ENCODE peak calls at places on chromosomes 3 and 15, in four cellular contexts. E is mesenchymal stem cell, V is neuronal stem cell, K is H1. B is an unnamed sample.

GRCh38 chr15:91311986-91312385 is 211.9 kb downstream of the SV2B start:
- DNase-seq in K (no peak), E (no peak), V (no peak), B (no peak)

GRCh38 chr3:144189044-144189443 is 217.4 kb downstream of the DIPK2A start:
- DNase-seq in K (no peak), E (no peak), V (no peak), B (no peak)

GRCh38 chr3:144677118-144677517 is 705.5 kb downstream of the DIPK2A start:
- DNase-seq in K (no peak), E (no peak), V (no peak), B (no peak)

GRCh38 chr15:101641134-101641764 is 10.9 kb downstream of the TM2D3 start:
- DNase-seq in E (peak), K (no peak), V (peak), B (peak)

GRCh38 chr3:116579843-116580242 is 129.7 kb upstream of the TUSC7 start:
- DNase-seq in V (peak), K (no peak), E (peak), B (peak)

GRCh38 chr3:170622369-170623159 is 36.7 kb upstream of the SLC7A14 start:
- DNase-seq in V (no peak), E (peak), K (no peak), B (peak)

GRCh38 chr3:25573386-25574171 is 91.1 kb downstream of the TOP2B start:
- DNase-seq in K (no peak), V (no peak), E (peak), B (no peak)

GRCh38 chr3:2154596-2154995 is 55.9 kb downstream of the CNTN4 start:
- DNase-seq in K (no peak), V (no peak), E (peak), B (no peak)

GRCh38 chr15:67744331-67745058 is 80.8 kb upstream of the SKOR1 start:
- DNase-seq in E (peak), V (no peak), K (no peak), B (no peak)

GRCh38 chr3:121942116-121942786 is 48.0 kb downstream of the SLC15A2 start:
- DNase-seq in V (no peak), K (no peak), E (no peak), B (peak)

GRCh38 chr3:12618426-12618825 is 45.5 kb downstream of the RAF1 start:
- DNase-seq in V (no peak), K (no peak), E (no peak), B (peak)

GRCh38 chr3:8353364-8353763 is 148.3 kb upstream of the LMCD1 start:
- DNase-seq in E (no peak), K (no peak), V (no peak), B (no peak)

GRCh38 chr3:128163432-128163831 is 10.2 kb downstream of the EEFSEC start:
- DNase-seq in K (no peak), V (no peak), E (no peak), B (no peak)

GRCh38 chr3:128273841-128274573 is 120.7 kb downstream of the EEFSEC start:
- DNase-seq in V (no peak), E (no peak), K (no peak), B (no peak)

GRCh38 chr3:15467227-15468181 is 40.1 kb downstream of the EAF1 start:
- DNase-seq in E (no peak), V (no peak), K (no peak), B (no peak)

GRCh38 chr3:193890036-193890897 is 245.7 kb upstream of the HES1 start:
- DNase-seq in V (no peak), K (no peak), E (no peak), B (no peak)

GRCh38 chr3:16452265-16452664 is 61.2 kb downstream of the RFTN1 start:
- DNase-seq in K (no peak), V (no peak), E (no peak), B (no peak)

GRCh38 chr3:112390783-112391641 is 58.1 kb downstream of the CD200 start:
- DNase-seq in E (peak), K (peak), V (peak), B (peak)

GRCh38 chr3:52185837-52186236 is 12.1 kb upstream of the ALAS1 start:
- DNase-seq in E (no peak), V (no peak), K (no peak), B (no peak)

GRCh38 chr3:52185311-52185710 is 12.6 kb upstream of the ALAS1 start:
- DNase-seq in E (no peak), V (no peak), K (no peak), B (no peak)

GRCh38 chr3:52187576-52187975 is 10.4 kb upstream of the ALAS1 start:
- DNase-seq in V (no peak), E (no peak), K (no peak), B (no peak)

GRCh38 chr3:52184690-52185089 is 13.3 kb upstream of the ALAS1 start:
- DNase-seq in V (no peak), K (no peak), E (no peak), B (no peak)

DNA sequence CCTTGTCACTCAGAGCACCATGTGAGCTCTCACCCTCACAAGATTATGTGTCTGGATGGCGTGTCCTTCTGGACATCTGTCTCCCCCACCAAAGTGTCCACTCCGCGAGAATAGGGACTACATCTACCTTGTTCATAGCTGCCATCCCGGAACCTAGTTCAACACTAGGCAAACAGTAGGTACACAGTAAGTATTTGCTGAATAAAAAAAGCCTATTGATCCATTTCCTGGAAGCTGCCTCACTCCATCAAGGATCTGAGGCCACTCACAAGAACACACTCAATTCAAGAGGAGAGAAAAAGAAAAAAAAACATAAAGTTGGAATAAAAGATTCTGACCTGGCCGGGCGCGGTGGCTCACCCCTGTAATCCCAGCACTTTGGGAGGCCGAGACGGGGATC is 11.2 kb upstream of the ALAS1 start:
- DNase-seq in E (no peak), K (no peak), V (no peak), B (no peak)
- H3K4ac ChIP-seq in E (no peak), K (no peak), V (no peak), B (no peak)

GRCh38 chr3:39022275-39022630 is 29.5 kb downstream of the SCN11A start:
- DNase-seq in V (no peak), E (no peak), K (no peak), B (no peak)

GRCh38 chr3:39021029-39021428 is 30.7 kb downstream of the SCN11A start:
- DNase-seq in K (no peak), E (no peak), V (no peak), B (no peak)

GRCh38 chr3:39024497-39024896 is 27.2 kb downstream of the SCN11A start:
- DNase-seq in E (no peak), V (no peak), K (no peak), B (no peak)

GRCh38 chr3:39021465-39022274 is 30.1 kb downstream of the SCN11A start:
- DNase-seq in K (no peak), V (no peak), E (no peak), B (peak)

DNA sequence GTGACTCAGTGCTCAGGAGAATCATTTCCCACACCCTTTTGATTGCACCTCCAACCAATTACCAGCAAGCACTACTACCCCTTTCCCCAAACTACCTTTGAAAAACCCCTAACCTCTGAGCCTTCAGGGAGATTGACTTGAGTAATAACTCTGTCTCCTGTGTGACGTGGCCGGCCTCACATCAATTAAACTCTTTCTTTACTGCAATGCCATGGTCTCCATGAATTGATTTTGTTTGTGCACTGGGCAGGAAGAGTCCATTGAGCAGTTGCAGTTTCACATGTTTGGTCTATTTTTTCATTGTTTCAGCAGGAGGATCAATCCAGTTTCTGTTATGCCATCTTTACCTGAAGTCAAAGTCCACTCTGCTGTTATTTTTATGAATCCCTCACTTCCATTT is 32.4 kb downstream of the SCN11A start:
- DNase-seq in V (no peak), E (no peak), K (no peak), B (no peak)
- H3K4ac ChIP-seq in V (no peak), E (no peak), K (no peak), B (no peak)

GRCh38 chr3:110227987-110228386 is 843.6 kb upstream of the NECTIN3 start:
- DNase-seq in E (peak), V (no peak), K (no peak), B (no peak)
- H3K4ac ChIP-seq in E (no peak), V (no peak), K (no peak), B (no peak)

GRCh38 chr3:50320853-50321145 is 1.7 kb downstream of the HYAL2 start:
- DNase-seq in V (no peak), E (no peak), K (no peak), B (peak)

GRCh38 chr3:50322386-50323091 is at the start of gene HYAL2:
- DNase-seq in K (no peak), V (no peak), E (no peak), B (no peak)

GRCh38 chr3:50323092-50323600 is 601 bp upstream of the HYAL2 start:
- DNase-seq in K (no peak), V (no peak), E (no peak), B (no peak)

GRCh38 chr3:50321146-50321843 is 1.2 kb downstream of the HYAL2 start:
- DNase-seq in K (peak), V (peak), E (peak), B (peak)

DNA sequence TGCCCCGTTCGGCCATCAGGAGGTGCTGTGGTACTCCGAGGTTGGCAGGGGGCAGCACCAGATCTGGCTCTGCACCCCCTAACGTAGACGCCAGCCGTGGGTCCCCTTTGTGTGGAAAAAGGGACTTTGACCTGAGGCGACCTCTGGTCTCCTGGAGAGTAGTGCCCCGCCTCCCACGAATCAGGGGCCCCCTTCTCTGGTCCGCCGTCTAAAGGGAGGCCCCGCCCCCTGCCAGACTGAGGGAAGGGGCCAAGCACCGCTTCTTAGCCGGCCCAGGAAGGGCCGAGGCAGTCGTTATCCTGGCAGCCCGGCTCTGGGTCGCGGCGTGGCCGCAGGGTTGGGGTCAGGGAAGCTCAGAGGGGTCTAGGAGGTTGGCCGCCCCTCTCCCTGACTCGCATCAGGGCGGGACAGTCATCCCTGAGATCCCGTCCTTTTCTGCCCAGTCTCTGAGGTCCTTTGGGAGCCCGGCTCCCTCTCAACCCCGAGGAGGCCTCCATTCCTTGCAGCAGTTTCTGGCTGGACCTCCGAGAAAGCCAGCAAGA is 630 bp downstream of the HYAL2 start:
- DNase-seq in V (peak), E (no peak), K (no peak), B (no peak)
- H3K4ac ChIP-seq in V (peak), E (peak), K (peak), B (peak)

GRCh38 chr15:25862087-25862468 is 1.0 kb downstream of the ATP10A start:
- DNase-seq in K (no peak), V (no peak), E (no peak), B (no peak)
- H3K4ac ChIP-seq in K (no peak), V (peak), E (no peak), B (no peak)

GRCh38 chr15:93897377-93897776 is 334.0 kb upstream of the MCTP2 start:
- DNase-seq in V (no peak), K (no peak), E (no peak), B (no peak)
- H3K4ac ChIP-seq in V (no peak), K (no peak), E (no peak), B (no peak)

GRCh38 chr3:132135628-132136333 is 101.0 kb upstream of the CPNE4 start:
- DNase-seq in E (peak), K (peak), V (peak), B (peak)
- H3K4ac ChIP-seq in E (no peak), K (no peak), V (no peak), B (no peak)

B was measured in trophoblast cell.